ENCODE peak calls at places on chromosomes 12 and 14, in four cellular contexts. One of them, this sample, is unnamed.

GRCh38 chr12:27367078-27367477 is 34.4 kb downstream of the BMAL2 start:
- DNase-seq in AG09309: no peak
- DNase-seq in lower lobe of right lung: no peak
- DNase-seq in esophagus muscularis mucosa: no peak
- DNase-seq in this sample: no peak

GRCh38 chr12:58086006-58086405 is 144.6 kb downstream of the ATP23 start:
- DNase-seq in AG09309: no peak
- DNase-seq in lower lobe of right lung: no peak
- DNase-seq in esophagus muscularis mucosa: peak
- DNase-seq in this sample: no peak

GRCh38 chr12:120119395-120119973 is 2.9 kb upstream of the RAB35 start:
- DNase-seq in AG09309: no peak
- DNase-seq in lower lobe of right lung: no peak
- DNase-seq in esophagus muscularis mucosa: no peak
- DNase-seq in this sample: no peak

GRCh38 chr14:24078146-24078545 is 6.8 kb downstream of the CPNE6 start:
- DNase-seq in AG09309: no peak
- DNase-seq in lower lobe of right lung: no peak
- DNase-seq in esophagus muscularis mucosa: no peak
- DNase-seq in this sample: no peak

GRCh38 chr12:106089935-106090334 is 48.8 kb downstream of the NUAK1 start:
- DNase-seq in AG09309: no peak
- DNase-seq in lower lobe of right lung: no peak
- DNase-seq in esophagus muscularis mucosa: no peak
- DNase-seq in this sample: no peak

GRCh38 chr14:77099425-77100167 is 1.5 kb downstream of the CIPC start:
- DNase-seq in AG09309: peak
- DNase-seq in lower lobe of right lung: no peak
- DNase-seq in esophagus muscularis mucosa: no peak
- DNase-seq in this sample: no peak

GRCh38 chr12:70359458-70360197 is 6.5 kb upstream of the KCNMB4 start:
- DNase-seq in AG09309: no peak
- DNase-seq in lower lobe of right lung: no peak
- DNase-seq in esophagus muscularis mucosa: no peak
- DNase-seq in this sample: no peak

GRCh38 chr14:96622926-96623325 is 120.7 kb downstream of the PAPOLA start:
- DNase-seq in AG09309: no peak
- DNase-seq in lower lobe of right lung: no peak
- DNase-seq in esophagus muscularis mucosa: no peak
- DNase-seq in this sample: no peak

GRCh38 chr12:50517456-50518048 is 12.8 kb downstream of the DIP2B start:
- DNase-seq in AG09309: no peak
- DNase-seq in lower lobe of right lung: no peak
- DNase-seq in esophagus muscularis mucosa: no peak
- DNase-seq in this sample: no peak

GRCh38 chr14:100191584-100192249 is 32.3 kb upstream of the DEGS2 start:
- DNase-seq in AG09309: no peak
- DNase-seq in lower lobe of right lung: no peak
- DNase-seq in esophagus muscularis mucosa: no peak
- DNase-seq in this sample: no peak

GRCh38 chr14:47149326-47149725 is 497.7 kb upstream of the RPL10L start:
- DNase-seq in AG09309: no peak
- DNase-seq in lower lobe of right lung: no peak
- DNase-seq in esophagus muscularis mucosa: no peak
- DNase-seq in this sample: no peak

GRCh38 chr12:122743895-122744525 is 8.6 kb upstream of the DENR start:
- DNase-seq in AG09309: no peak
- DNase-seq in lower lobe of right lung: peak
- DNase-seq in esophagus muscularis mucosa: no peak
- DNase-seq in this sample: no peak

GRCh38 chr12:104680070-104680469 is 223.3 kb downstream of the CHST11 start:
- DNase-seq in AG09309: no peak
- DNase-seq in lower lobe of right lung: no peak
- DNase-seq in esophagus muscularis mucosa: no peak
- DNase-seq in this sample: no peak

GRCh38 chr14:22898302-22898894 is 15.4 kb downstream of the REM2 start:
- DNase-seq in AG09309: no peak
- DNase-seq in lower lobe of right lung: no peak
- DNase-seq in esophagus muscularis mucosa: no peak
- DNase-seq in this sample: peak

GRCh38 chr14:92568621-92569479 is 55.3 kb downstream of the RIN3 start:
- DNase-seq in AG09309: no peak
- DNase-seq in lower lobe of right lung: no peak
- DNase-seq in esophagus muscularis mucosa: no peak
- DNase-seq in this sample: no peak

GRCh38 chr12:89334770-89335169 is 17.5 kb downstream of the DUSP6 start:
- DNase-seq in AG09309: no peak
- DNase-seq in lower lobe of right lung: no peak
- DNase-seq in esophagus muscularis mucosa: no peak
- DNase-seq in this sample: no peak

GRCh38 chr14:49892301-49892635 is 614 bp upstream of the ARF6 start:
- DNase-seq in AG09309: peak
- DNase-seq in lower lobe of right lung: no peak
- DNase-seq in esophagus muscularis mucosa: peak
- DNase-seq in this sample: no peak

GRCh38 chr12:47736877-47737676 is 11.8 kb upstream of the ENDOU start:
- DNase-seq in AG09309: no peak
- DNase-seq in lower lobe of right lung: peak
- DNase-seq in esophagus muscularis mucosa: peak
- DNase-seq in this sample: no peak

GRCh38 chr12:34400423-34400881 is 378.2 kb downstream of the ALG10 start:
- DNase-seq in AG09309: no peak
- DNase-seq in lower lobe of right lung: peak
- DNase-seq in esophagus muscularis mucosa: no peak
- DNase-seq in this sample: no peak

GRCh38 chr14:56160058-56160457 is 41.8 kb downstream of the PELI2 start:
- DNase-seq in AG09309: no peak
- DNase-seq in lower lobe of right lung: no peak
- DNase-seq in esophagus muscularis mucosa: no peak
- DNase-seq in this sample: no peak

GRCh38 chr14:24057867-24058259 is 6.1 kb downstream of the CARMIL3 start:
- DNase-seq in AG09309: no peak
- DNase-seq in lower lobe of right lung: no peak
- DNase-seq in esophagus muscularis mucosa: no peak
- DNase-seq in this sample: no peak

GRCh38 chr12:116202433-116202832 is 75.1 kb downstream of the MED13L start:
- DNase-seq in AG09309: no peak
- DNase-seq in lower lobe of right lung: no peak
- DNase-seq in esophagus muscularis mucosa: no peak
- DNase-seq in this sample: no peak

GRCh38 chr14:37594238-37594915 is 672 bp downstream of the FOXA1 start:
- DNase-seq in AG09309: peak
- DNase-seq in lower lobe of right lung: peak
- DNase-seq in esophagus muscularis mucosa: no peak
- DNase-seq in this sample: peak

GRCh38 chr12:25972783-25973182 is 14.3 kb downstream of the RASSF8 start:
- DNase-seq in AG09309: no peak
- DNase-seq in lower lobe of right lung: no peak
- DNase-seq in esophagus muscularis mucosa: no peak
- DNase-seq in this sample: no peak

GRCh38 chr12:46265734-46266133 is 3.1 kb downstream of the SLC38A1 start:
- DNase-seq in AG09309: no peak
- DNase-seq in lower lobe of right lung: no peak
- DNase-seq in esophagus muscularis mucosa: no peak
- DNase-seq in this sample: no peak

GRCh38 chr14:57435923-57436322 is 45.5 kb downstream of the NAA30 start:
- DNase-seq in AG09309: no peak
- DNase-seq in lower lobe of right lung: no peak
- DNase-seq in esophagus muscularis mucosa: no peak
- DNase-seq in this sample: no peak

GRCh38 chr14:30115756-30116155 is 188.1 kb upstream of the PRKD1 start:
- DNase-seq in AG09309: no peak
- DNase-seq in lower lobe of right lung: no peak
- DNase-seq in esophagus muscularis mucosa: no peak
- DNase-seq in this sample: no peak

GRCh38 chr14:81219821-81220487 is 805 bp downstream of the GTF2A1 start:
- DNase-seq in AG09309: no peak
- DNase-seq in lower lobe of right lung: peak
- DNase-seq in esophagus muscularis mucosa: no peak
- DNase-seq in this sample: no peak

DNA sequence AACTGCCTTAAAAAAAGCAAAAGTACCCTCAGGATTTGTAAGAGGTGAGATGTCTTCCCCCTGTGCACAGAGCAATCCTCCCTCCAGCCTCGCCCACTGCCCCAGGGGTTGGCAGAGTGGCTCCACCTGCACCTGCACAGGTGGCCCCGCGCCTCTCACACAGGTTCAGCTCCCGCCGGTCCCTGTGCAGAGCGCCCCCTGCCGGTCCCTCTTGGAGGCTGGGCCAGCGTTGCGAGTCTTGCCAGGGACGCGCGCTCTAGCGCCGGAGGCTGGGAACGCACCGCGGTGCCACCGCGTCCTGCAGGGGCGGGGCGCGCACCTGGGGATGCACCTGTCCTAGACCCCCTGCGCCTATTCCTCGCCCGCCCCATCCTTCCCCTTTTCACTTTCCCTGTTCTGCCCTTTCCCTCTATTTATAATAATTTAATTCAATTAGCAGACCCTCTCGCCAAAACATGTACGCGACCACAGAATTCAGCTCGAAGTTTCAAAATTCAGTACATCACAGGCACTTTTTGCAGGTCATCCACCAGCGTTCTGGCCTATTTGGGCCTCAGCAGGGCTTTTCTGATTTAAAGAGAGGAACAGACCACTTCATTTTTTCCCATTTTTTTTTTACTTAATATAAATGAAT is 618.6 kb downstream of the AACS start:
- DNase-seq in AG09309: no peak
- DNase-seq in lower lobe of right lung: peak
- DNase-seq in esophagus muscularis mucosa: peak
- DNase-seq in this sample: no peak
- TF ChIP-seq CTCF in AG09309: no peak
- TF ChIP-seq CTCF in lower lobe of right lung: peak
- TF ChIP-seq CTCF in esophagus muscularis mucosa: no peak
- TF ChIP-seq CTCF in this sample: peak

GRCh38 chr14:68974759-68975347 is 4.2 kb downstream of the ACTN1 start:
- DNase-seq in AG09309: no peak
- DNase-seq in lower lobe of right lung: no peak
- DNase-seq in esophagus muscularis mucosa: no peak
- DNase-seq in this sample: no peak

GRCh38 chr14:68976160-68977067 is 2.7 kb downstream of the ACTN1 start:
- DNase-seq in AG09309: no peak
- DNase-seq in lower lobe of right lung: no peak
- DNase-seq in esophagus muscularis mucosa: no peak
- DNase-seq in this sample: no peak

GRCh38 chr14:68977137-68977740 is 1.9 kb downstream of the ACTN1 start:
- DNase-seq in AG09309: no peak
- DNase-seq in lower lobe of right lung: no peak
- DNase-seq in esophagus muscularis mucosa: no peak
- DNase-seq in this sample: no peak

GRCh38 chr14:68973639-68974038 is 5.5 kb downstream of the ACTN1 start:
- DNase-seq in AG09309: no peak
- DNase-seq in lower lobe of right lung: no peak
- DNase-seq in esophagus muscularis mucosa: no peak
- DNase-seq in this sample: no peak

DNA sequence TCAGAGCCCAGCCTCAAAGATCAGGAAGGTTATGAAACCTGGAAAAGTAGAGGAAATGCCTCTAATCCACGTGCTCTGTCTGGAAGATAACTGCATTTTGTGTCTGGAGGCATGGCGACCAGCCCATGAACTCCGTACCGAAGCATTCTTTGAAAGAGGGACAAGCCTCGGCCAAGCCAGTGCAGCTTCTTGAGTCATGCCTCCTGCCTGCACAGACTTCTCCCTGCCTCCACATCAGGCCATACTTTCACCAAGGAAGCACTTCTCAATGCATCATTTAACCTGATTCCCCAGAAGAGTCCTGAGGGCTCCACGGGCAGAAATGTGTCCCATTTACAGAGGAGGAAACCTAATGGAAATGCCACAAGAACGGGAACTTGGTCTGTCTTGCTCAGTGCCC is 3.4 kb downstream of the ACTN1 start:
- DNase-seq in AG09309: no peak
- DNase-seq in lower lobe of right lung: no peak
- DNase-seq in esophagus muscularis mucosa: no peak
- DNase-seq in this sample: no peak
- H3K4me3 ChIP-seq in AG09309: peak
- H3K4me3 ChIP-seq in lower lobe of right lung: no peak
- H3K4me3 ChIP-seq in esophagus muscularis mucosa: peak
- H3K4me3 ChIP-seq in this sample: no peak

GRCh38 chr12:100443434-100443833 is 30.2 kb upstream of the NR1H4 start:
- DNase-seq in AG09309: no peak
- DNase-seq in lower lobe of right lung: no peak
- DNase-seq in esophagus muscularis mucosa: no peak
- DNase-seq in this sample: no peak

GRCh38 chr12:100439797-100440196 is 33.9 kb upstream of the NR1H4 start:
- DNase-seq in AG09309: no peak
- DNase-seq in lower lobe of right lung: no peak
- DNase-seq in esophagus muscularis mucosa: no peak
- DNase-seq in this sample: no peak

GRCh38 chr12:100442403-100442802 is 31.3 kb upstream of the NR1H4 start:
- DNase-seq in AG09309: no peak
- DNase-seq in lower lobe of right lung: no peak
- DNase-seq in esophagus muscularis mucosa: no peak
- DNase-seq in this sample: no peak

GRCh38 chr12:100447405-100447804 is 26.3 kb upstream of the NR1H4 start:
- DNase-seq in AG09309: no peak
- DNase-seq in lower lobe of right lung: no peak
- DNase-seq in esophagus muscularis mucosa: no peak
- DNase-seq in this sample: no peak

GRCh38 chr12:100445081-100445481 is 28.6 kb upstream of the NR1H4 start:
- DNase-seq in AG09309: no peak
- DNase-seq in lower lobe of right lung: no peak
- DNase-seq in esophagus muscularis mucosa: no peak
- DNase-seq in this sample: no peak
- TF ChIP-seq CTCF in AG09309: no peak
- TF ChIP-seq CTCF in lower lobe of right lung: no peak
- TF ChIP-seq CTCF in esophagus muscularis mucosa: no peak
- TF ChIP-seq CTCF in this sample: no peak

DNA sequence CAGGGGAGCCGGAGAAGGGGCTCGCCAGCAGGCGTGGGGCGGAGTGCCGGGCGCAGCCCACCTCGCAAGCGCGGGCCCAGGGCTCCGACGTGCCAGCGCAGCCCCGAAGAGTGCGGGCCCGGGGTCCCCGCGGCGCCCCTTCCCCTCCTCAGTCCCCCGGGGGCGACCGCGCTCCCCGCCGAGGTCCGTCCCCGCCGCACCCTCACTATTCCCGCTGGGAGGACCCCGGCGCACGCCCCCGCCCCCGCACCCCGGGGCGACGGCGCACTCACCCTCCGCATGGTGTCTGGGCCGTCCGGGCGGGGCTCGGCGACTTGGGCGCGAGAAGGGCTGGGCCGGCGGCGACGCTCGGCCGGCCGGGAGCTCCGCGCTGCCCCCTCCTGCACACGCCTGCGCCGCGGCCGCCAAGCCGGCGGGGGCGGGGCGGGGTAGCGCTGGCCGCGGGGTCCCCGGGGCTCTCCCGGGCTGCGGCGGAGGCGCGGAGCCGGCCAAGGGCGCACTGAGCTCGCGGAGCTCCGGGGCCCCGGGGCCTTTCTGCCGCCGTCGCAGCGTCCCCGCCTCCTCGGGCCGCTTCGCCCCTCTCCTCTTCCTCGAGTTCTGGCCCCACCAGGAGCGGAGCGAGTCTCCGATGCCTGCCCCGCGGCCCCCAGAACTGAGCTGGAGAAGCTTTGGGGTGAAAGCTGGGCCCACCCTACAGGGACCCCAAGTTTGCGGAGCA is 130.0 kb downstream of the NDUFA12 start:
- DNase-seq in AG09309: no peak
- DNase-seq in lower lobe of right lung: no peak
- DNase-seq in esophagus muscularis mucosa: peak
- DNase-seq in this sample: no peak
- H3K4me3 ChIP-seq in AG09309: peak
- H3K4me3 ChIP-seq in lower lobe of right lung: peak
- H3K4me3 ChIP-seq in esophagus muscularis mucosa: peak
- H3K4me3 ChIP-seq in this sample: peak

GRCh38 chr12:100651108-100651507 is 77.6 kb downstream of the GAS2L3 start:
- DNase-seq in AG09309: no peak
- DNase-seq in lower lobe of right lung: no peak
- DNase-seq in esophagus muscularis mucosa: no peak
- DNase-seq in this sample: no peak
- TF ChIP-seq CTCF in AG09309: no peak
- TF ChIP-seq CTCF in lower lobe of right lung: no peak
- TF ChIP-seq CTCF in esophagus muscularis mucosa: no peak
- TF ChIP-seq CTCF in this sample: peak

This sample was measured in kidney epithelial cell.